ENCODE peak calls at places on chromosome 6, in nine cellular contexts. L is mammary epithelial cell; Z is aorta; H is neuronal stem cell; O is right lobe of liver; S is thoracic aorta; R is brain microvascular endothelial cell; Y is CD8-positive, alpha-beta T cell; P is GM23248. Q is an unnamed sample. For H3K36me3, the result is how much of the 10 kb centered on the place peaks cover.

GRCh38 chr6:22621701-22622100 is 52.3 kb downstream of the HDGFL1 start:
- DNase-seq in L (no peak), Z (no peak), H (no peak), O (no peak), S (no peak), R (no peak), Y (no peak), P (no peak), Q (no peak)

GRCh38 chr6:158642805-158643489 is 1.6 kb downstream of the DYNLT1 start:
- DNase-seq in L (peak), Z (peak), H (no peak), O (no peak), S (no peak), R (no peak), Y (peak), P (peak), Q (no peak)

GRCh38 chr6:161922631-161923119 is 648.8 kb upstream of the AGPAT4 start:
- DNase-seq in L (peak), Z (no peak), H (no peak), O (peak), S (no peak), R (peak), Y (no peak), P (peak), Q (peak)

GRCh38 chr6:87923389-87924050 is 124.1 kb upstream of the SPACA1 start:
- DNase-seq in L (no peak), Z (no peak), H (no peak), O (no peak), S (no peak), R (no peak), Y (no peak), P (no peak), Q (no peak)

GRCh38 chr6:117309069-117309468 is 43.7 kb downstream of the VGLL2 start:
- DNase-seq in L (no peak), Z (no peak), H (no peak), O (no peak), S (no peak), R (no peak), Y (no peak), P (no peak), Q (no peak)

GRCh38 chr6:33621396-33622388 is 570 bp downstream of the ITPR3 start:
- DNase-seq in L (peak), Z (no peak), H (no peak), O (no peak), S (no peak), R (no peak), Y (peak), P (peak), Q (peak)

GRCh38 chr6:122676688-122677087 is 66.5 kb downstream of the PKIB start:
- DNase-seq in L (no peak), Z (no peak), H (no peak), O (no peak), S (no peak), R (no peak), Y (no peak), P (no peak), Q (no peak)

GRCh38 chr6:33583591-33584155 is 3.6 kb upstream of the BAK1 start:
- DNase-seq in L (no peak), Z (no peak), H (no peak), O (no peak), S (no peak), R (no peak), Y (no peak), P (peak), Q (no peak)

GRCh38 chr6:138372711-138373463 is 4.8 kb upstream of the SMIM28 start:
- DNase-seq in L (peak), Z (no peak), H (no peak), O (no peak), S (no peak), R (peak), Y (no peak), P (peak), Q (no peak)

GRCh38 chr6:131924881-131925474 is 26.2 kb downstream of the CCN2 start:
- DNase-seq in L (peak), Z (no peak), H (peak), O (no peak), S (no peak), R (peak), Y (no peak), P (peak), Q (no peak)

GRCh38 chr6:111540971-111541719 is 58.1 kb upstream of the REV3L start:
- DNase-seq in L (no peak), Z (no peak), H (no peak), O (no peak), S (no peak), R (no peak), Y (no peak), P (no peak), Q (no peak)

GRCh38 chr6:156313037-156313436 is 464.1 kb upstream of the ARID1B start:
- DNase-seq in L (no peak), Z (no peak), H (no peak), O (no peak), S (no peak), R (no peak), Y (no peak), P (no peak), Q (no peak)

GRCh38 chr6:42352856-42353564 is 98.7 kb downstream of the TRERF1 start:
- DNase-seq in L (peak), Z (no peak), H (no peak), O (no peak), S (no peak), R (peak), Y (no peak), P (peak), Q (no peak)

GRCh38 chr6:119524410-119524809 is 174.8 kb upstream of the MAN1A1 start:
- DNase-seq in L (no peak), Z (no peak), H (no peak), O (no peak), S (no peak), R (no peak), Y (no peak), P (no peak), Q (no peak)

GRCh38 chr6:83057705-83058321 is 7.8 kb downstream of the UBE3D start:
- DNase-seq in L (peak), Z (no peak), H (no peak), O (peak), S (no peak), R (peak), Y (peak), P (peak), Q (peak)

GRCh38 chr6:15837205-15837604 is 174.4 kb upstream of the DTNBP1 start:
- DNase-seq in L (no peak), Z (no peak), H (no peak), O (no peak), S (no peak), R (no peak), Y (no peak), P (no peak), Q (no peak)

GRCh38 chr6:64013061-64013410 is 377.4 kb downstream of the PHF3 start:
- DNase-seq in L (no peak), Z (no peak), H (no peak), O (no peak), S (no peak), R (no peak), Y (no peak), P (no peak), Q (no peak)

DNA sequence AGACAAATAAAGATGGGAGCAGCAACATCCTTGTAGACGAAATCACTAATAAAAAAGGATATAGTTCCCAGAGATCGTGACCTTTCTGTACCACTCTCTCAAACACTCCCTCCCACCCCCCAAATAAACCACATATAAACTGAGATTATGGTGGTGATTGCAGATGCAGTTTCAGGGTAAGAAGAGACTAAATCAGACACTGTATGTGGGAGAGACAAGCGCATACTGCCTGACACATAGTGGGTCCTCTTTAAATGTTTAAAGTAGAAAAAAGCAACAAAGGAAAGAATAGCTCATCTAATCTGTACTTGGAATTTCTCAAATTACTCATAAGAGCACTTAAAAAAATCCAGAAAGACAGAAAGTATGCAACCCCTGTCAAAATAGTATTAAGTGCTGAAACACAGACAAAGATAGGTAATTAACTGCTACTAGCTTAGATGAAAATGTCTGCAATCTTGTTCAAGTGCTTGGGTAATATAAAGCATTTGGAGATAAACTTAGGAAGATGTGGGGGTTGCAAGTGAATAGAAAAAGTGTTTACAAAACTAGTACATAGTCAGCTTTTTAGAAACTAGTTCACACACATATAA is 151.6 kb downstream of the BACH2 start:
- DNase-seq in L (no peak), Z (no peak), H (no peak), O (no peak), S (no peak), R (no peak), Y (no peak), P (no peak), Q (no peak)
- H3K36me3 ChIP-seq in L (under half), Z (under half), H (under half), O (under half), S (under half), R (under half), Y (under half), P (under half), Q (under half)

GRCh38 chr6:37442416-37443218 is 9.6 kb downstream of the CMTR1 start:
- DNase-seq in L (no peak), Z (no peak), H (no peak), O (no peak), S (no peak), R (no peak), Y (no peak), P (peak), Q (no peak)
- H3K36me3 ChIP-seq in L (under half), Z (under half), H (half or more), O (under half), S (under half), R (under half), Y (under half), P (half or more), Q (under half)

GRCh38 chr6:30591008-30591407 is 19.8 kb downstream of the ABCF1 start:
- DNase-seq in L (peak), Z (no peak), H (no peak), O (no peak), S (no peak), R (no peak), Y (no peak), P (peak), Q (no peak)
- H3K36me3 ChIP-seq in L (under half), Z (under half), H (half or more), O (under half), S (under half), R (half or more), Y (under half), P (half or more), Q (under half)

GRCh38 chr6:52504778-52505127 is 72.1 kb downstream of the TRAM2 start:
- DNase-seq in L (no peak), Z (no peak), H (no peak), O (no peak), S (no peak), R (no peak), Y (no peak), P (no peak), Q (no peak)

GRCh38 chr6:52507557-52508260 is 69.2 kb downstream of the TRAM2 start:
- DNase-seq in L (peak), Z (no peak), H (no peak), O (no peak), S (no peak), R (peak), Y (no peak), P (peak), Q (no peak)

GRCh38 chr6:52508261-52508739 is 68.6 kb downstream of the TRAM2 start:
- DNase-seq in L (no peak), Z (no peak), H (no peak), O (no peak), S (no peak), R (no peak), Y (no peak), P (no peak), Q (no peak)

GRCh38 chr6:52505726-52506501 is 70.9 kb downstream of the TRAM2 start:
- DNase-seq in L (no peak), Z (no peak), H (no peak), O (no peak), S (no peak), R (no peak), Y (no peak), P (no peak), Q (no peak)

DNA sequence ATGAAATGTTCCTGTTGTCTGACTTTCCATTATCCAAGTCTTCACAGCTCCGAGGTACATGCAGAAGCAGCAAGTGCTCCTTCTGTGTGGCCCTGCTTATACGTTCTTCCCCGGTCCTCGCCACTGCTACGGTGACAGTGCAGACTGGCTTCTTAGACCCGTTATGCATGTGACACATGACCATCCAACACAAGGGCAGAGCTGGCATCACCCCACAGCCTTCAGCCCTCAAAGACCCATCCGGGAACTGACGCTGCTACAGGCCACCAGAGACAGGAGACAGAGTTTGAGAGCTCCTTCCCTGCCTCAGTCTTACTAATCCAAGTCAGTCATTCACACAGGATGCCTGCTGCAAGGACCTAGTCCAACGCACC is 70.4 kb downstream of the TRAM2 start:
- DNase-seq in L (no peak), Z (no peak), H (no peak), O (no peak), S (no peak), R (no peak), Y (no peak), P (no peak), Q (no peak)
- H3K36me3 ChIP-seq in L (under half), Z (under half), H (half or more), O (under half), S (under half), R (half or more), Y (under half), P (half or more), Q (under half)

GRCh38 chr6:136579800-136580199 is 29.6 kb upstream of the MAP7 start:
- DNase-seq in L (no peak), Z (no peak), H (no peak), O (no peak), S (no peak), R (no peak), Y (no peak), P (peak), Q (no peak)

GRCh38 chr6:136571065-136571464 is 20.8 kb upstream of the MAP7 start:
- DNase-seq in L (no peak), Z (no peak), H (no peak), O (no peak), S (no peak), R (no peak), Y (no peak), P (no peak), Q (no peak)

GRCh38 chr6:136576821-136577220 is 26.6 kb upstream of the MAP7 start:
- DNase-seq in L (no peak), Z (no peak), H (no peak), O (no peak), S (no peak), R (no peak), Y (no peak), P (no peak), Q (no peak)
- H3K36me3 ChIP-seq in L (under half), Z (under half), H (under half), O (under half), S (under half), R (under half), Y (under half), P (under half), Q (under half)